ENCODE peak calls at places on chromosomes 12 and 14, in nine cellular contexts. One of them, this sample, is unnamed.

GRCh38 chr14:22052795-22053194 is 379.2 kb upstream of the OR4E1 start:
- DNase-seq in neuronal stem cell: no peak
- DNase-seq in HFFc6: no peak
- DNase-seq in Right ventricle myocardium superior: no peak
- DNase-seq in foreskin fibroblast: no peak
- DNase-seq in kidney epithelial cell: no peak
- DNase-seq in CD4-positive, CD25-positive, alpha-beta regulatory T cell: no peak
- DNase-seq in HEK293T: no peak
- DNase-seq in ovary: no peak
- DNase-seq in this sample: no peak

GRCh38 chr12:6285532-6286306 is 24.8 kb upstream of the PLEKHG6 start:
- DNase-seq in ovary: no peak
- DNase-seq in neuronal stem cell: no peak
- DNase-seq in HEK293T: no peak
- DNase-seq in kidney epithelial cell: no peak
- DNase-seq in foreskin fibroblast: peak
- DNase-seq in CD4-positive, CD25-positive, alpha-beta regulatory T cell: no peak
- DNase-seq in Right ventricle myocardium superior: no peak
- DNase-seq in HFFc6: no peak
- DNase-seq in this sample: no peak

GRCh38 chr14:68312884-68313725 is 479.8 kb downstream of the ZFP36L1 start:
- DNase-seq in CD4-positive, CD25-positive, alpha-beta regulatory T cell: no peak
- DNase-seq in HEK293T: no peak
- DNase-seq in HFFc6: no peak
- DNase-seq in neuronal stem cell: no peak
- DNase-seq in foreskin fibroblast: no peak
- DNase-seq in Right ventricle myocardium superior: no peak
- DNase-seq in kidney epithelial cell: no peak
- DNase-seq in ovary: no peak
- DNase-seq in this sample: peak

GRCh38 chr12:46892034-46892705 is 66.4 kb upstream of the SLC38A4 start:
- DNase-seq in HFFc6: no peak
- DNase-seq in kidney epithelial cell: no peak
- DNase-seq in Right ventricle myocardium superior: no peak
- DNase-seq in neuronal stem cell: no peak
- DNase-seq in foreskin fibroblast: no peak
- DNase-seq in ovary: no peak
- DNase-seq in HEK293T: no peak
- DNase-seq in CD4-positive, CD25-positive, alpha-beta regulatory T cell: no peak
- DNase-seq in this sample: no peak

GRCh38 chr12:2804390-2805145 is 7.9 kb upstream of the ITFG2 start:
- DNase-seq in HEK293T: no peak
- DNase-seq in kidney epithelial cell: no peak
- DNase-seq in Right ventricle myocardium superior: peak
- DNase-seq in CD4-positive, CD25-positive, alpha-beta regulatory T cell: no peak
- DNase-seq in foreskin fibroblast: peak
- DNase-seq in neuronal stem cell: no peak
- DNase-seq in ovary: peak
- DNase-seq in HFFc6: peak
- DNase-seq in this sample: no peak

GRCh38 chr12:1592444-1593231 is 1.7 kb downstream of the FBXL14 start:
- DNase-seq in HFFc6: peak
- DNase-seq in neuronal stem cell: peak
- DNase-seq in ovary: no peak
- DNase-seq in foreskin fibroblast: peak
- DNase-seq in HEK293T: peak
- DNase-seq in Right ventricle myocardium superior: peak
- DNase-seq in kidney epithelial cell: no peak
- DNase-seq in CD4-positive, CD25-positive, alpha-beta regulatory T cell: peak
- DNase-seq in this sample: peak

GRCh38 chr12:1644523-1645438 is 15.8 kb downstream of the WNT5B start:
- DNase-seq in CD4-positive, CD25-positive, alpha-beta regulatory T cell: no peak
- DNase-seq in HFFc6: peak
- DNase-seq in kidney epithelial cell: no peak
- DNase-seq in neuronal stem cell: no peak
- DNase-seq in HEK293T: no peak
- DNase-seq in ovary: peak
- DNase-seq in foreskin fibroblast: peak
- DNase-seq in Right ventricle myocardium superior: peak
- DNase-seq in this sample: no peak

GRCh38 chr14:24790196-24790595 is 156.2 kb upstream of the GZMB start:
- DNase-seq in CD4-positive, CD25-positive, alpha-beta regulatory T cell: no peak
- DNase-seq in neuronal stem cell: no peak
- DNase-seq in HEK293T: no peak
- DNase-seq in foreskin fibroblast: no peak
- DNase-seq in kidney epithelial cell: no peak
- DNase-seq in ovary: no peak
- DNase-seq in HFFc6: no peak
- DNase-seq in Right ventricle myocardium superior: no peak
- DNase-seq in this sample: no peak

GRCh38 chr14:85279407-85279806 is 250.5 kb upstream of the FLRT2 start:
- DNase-seq in foreskin fibroblast: no peak
- DNase-seq in ovary: no peak
- DNase-seq in neuronal stem cell: no peak
- DNase-seq in HFFc6: peak
- DNase-seq in CD4-positive, CD25-positive, alpha-beta regulatory T cell: no peak
- DNase-seq in HEK293T: no peak
- DNase-seq in Right ventricle myocardium superior: no peak
- DNase-seq in kidney epithelial cell: no peak
- DNase-seq in this sample: no peak

GRCh38 chr12:123973552-123974341 is 732 bp downstream of the ZNF664 start:
- DNase-seq in HFFc6: no peak
- DNase-seq in CD4-positive, CD25-positive, alpha-beta regulatory T cell: peak
- DNase-seq in ovary: peak
- DNase-seq in neuronal stem cell: peak
- DNase-seq in kidney epithelial cell: no peak
- DNase-seq in foreskin fibroblast: no peak
- DNase-seq in Right ventricle myocardium superior: peak
- DNase-seq in HEK293T: peak
- DNase-seq in this sample: no peak

GRCh38 chr12:83172441-83172840 is 485.7 kb downstream of the TMTC2 start:
- DNase-seq in neuronal stem cell: no peak
- DNase-seq in Right ventricle myocardium superior: no peak
- DNase-seq in ovary: no peak
- DNase-seq in foreskin fibroblast: no peak
- DNase-seq in CD4-positive, CD25-positive, alpha-beta regulatory T cell: no peak
- DNase-seq in kidney epithelial cell: no peak
- DNase-seq in HFFc6: no peak
- DNase-seq in HEK293T: no peak
- DNase-seq in this sample: no peak

GRCh38 chr12:14239350-14239934 is 126.0 kb upstream of the ATF7IP start:
- DNase-seq in CD4-positive, CD25-positive, alpha-beta regulatory T cell: no peak
- DNase-seq in neuronal stem cell: no peak
- DNase-seq in foreskin fibroblast: peak
- DNase-seq in ovary: no peak
- DNase-seq in HEK293T: no peak
- DNase-seq in kidney epithelial cell: no peak
- DNase-seq in Right ventricle myocardium superior: no peak
- DNase-seq in HFFc6: no peak
- DNase-seq in this sample: no peak

GRCh38 chr14:21268612-21269251 is 510 bp downstream of the HNRNPC start:
- DNase-seq in neuronal stem cell: peak
- DNase-seq in kidney epithelial cell: peak
- DNase-seq in HFFc6: peak
- DNase-seq in Right ventricle myocardium superior: no peak
- DNase-seq in HEK293T: no peak
- DNase-seq in CD4-positive, CD25-positive, alpha-beta regulatory T cell: peak
- DNase-seq in foreskin fibroblast: no peak
- DNase-seq in ovary: peak
- DNase-seq in this sample: peak

GRCh38 chr12:116213014-116213413 is 64.5 kb downstream of the MED13L start:
- DNase-seq in CD4-positive, CD25-positive, alpha-beta regulatory T cell: no peak
- DNase-seq in kidney epithelial cell: no peak
- DNase-seq in HEK293T: no peak
- DNase-seq in foreskin fibroblast: no peak
- DNase-seq in HFFc6: no peak
- DNase-seq in neuronal stem cell: no peak
- DNase-seq in ovary: no peak
- DNase-seq in Right ventricle myocardium superior: no peak
- DNase-seq in this sample: no peak

GRCh38 chr12:92899388-92900001 is 29.6 kb downstream of the EEA1 start:
- DNase-seq in Right ventricle myocardium superior: peak
- DNase-seq in HEK293T: no peak
- DNase-seq in kidney epithelial cell: peak
- DNase-seq in CD4-positive, CD25-positive, alpha-beta regulatory T cell: no peak
- DNase-seq in neuronal stem cell: no peak
- DNase-seq in foreskin fibroblast: peak
- DNase-seq in HFFc6: peak
- DNase-seq in ovary: peak
- DNase-seq in this sample: no peak

GRCh38 chr12:89162704-89163261 is 189.5 kb downstream of the DUSP6 start:
- DNase-seq in Right ventricle myocardium superior: peak
- DNase-seq in HEK293T: no peak
- DNase-seq in HFFc6: peak
- DNase-seq in ovary: peak
- DNase-seq in foreskin fibroblast: peak
- DNase-seq in kidney epithelial cell: peak
- DNase-seq in CD4-positive, CD25-positive, alpha-beta regulatory T cell: no peak
- DNase-seq in neuronal stem cell: no peak
- DNase-seq in this sample: peak

This sample was measured in activated T-cell treated with anti-CD3 and anti-CD28 coated beads for 24 hours.